ENCODE peak calls at places on chromosomes 13 and 19, in four cellular contexts. E is SJSA1, C is tibial nerve, D is breast epithelium. L is an unnamed sample. For H3K4me1, the result is how much of the 10 kb centered on the place peaks cover.

GRCh38 chr13:54647275-54647674 is 1618.7 kb downstream of the OLFM4 start:
- DNase-seq in E (no peak), C (no peak), D (no peak), L (no peak)

GRCh38 chr13:113853518-113854237 is 10.2 kb downstream of the GAS6 start:
- DNase-seq in E (no peak), C (no peak), D (peak), L (no peak)

GRCh38 chr19:53552001-53552721 is 14.2 kb downstream of the ZNF331 start:
- DNase-seq in E (no peak), C (no peak), D (no peak), L (no peak)

GRCh38 chr19:29516821-29517395 is 8.9 kb upstream of the VSTM2B start:
- DNase-seq in E (no peak), C (no peak), D (no peak), L (no peak)

GRCh38 chr19:21474671-21475181 is 30.7 kb upstream of the ZNF429 start:
- DNase-seq in E (no peak), C (peak), D (peak), L (peak)

GRCh38 chr13:74758188-74758587 is 624.0 kb upstream of the KLF12 start:
- DNase-seq in E (no peak), C (no peak), D (no peak), L (no peak)

GRCh38 chr19:11202488-11203193 is 5.3 kb upstream of the KANK2 start:
- DNase-seq in E (no peak), C (no peak), D (no peak), L (no peak)

GRCh38 chr13:93039131-93039530 is 187.5 kb upstream of the GPC6 start:
- DNase-seq in E (no peak), C (no peak), D (no peak), L (no peak)

GRCh38 chr19:36441339-36441738 is 22.9 kb upstream of the ZFP82 start:
- DNase-seq in E (no peak), C (no peak), D (no peak), L (no peak)

GRCh38 chr19:58328999-58329398 is 2.2 kb downstream of the ZSCAN22 start:
- DNase-seq in E (no peak), C (no peak), D (no peak), L (no peak)

GRCh38 chr19:7540761-7541480 is 5.4 kb downstream of the PNPLA6 start:
- DNase-seq in E (no peak), C (no peak), D (no peak), L (no peak)

GRCh38 chr13:31201341-31202024 is 1.7 kb downstream of the B3GLCT start:
- DNase-seq in E (peak), C (peak), D (no peak), L (no peak)

GRCh38 chr19:2171349-2172145 is 7.8 kb downstream of the DOT1L start:
- DNase-seq in E (no peak), C (no peak), D (no peak), L (peak)

GRCh38 chr13:36029171-36029570 is 102.0 kb downstream of the DCLK1 start:
- DNase-seq in E (no peak), C (no peak), D (no peak), L (no peak)

GRCh38 chr13:98371624-98372023 is 194.6 kb upstream of the RNF113B start:
- DNase-seq in E (no peak), C (no peak), D (no peak), L (no peak)

GRCh38 chr19:17419154-17419490 is 725 bp upstream of the MVB12A start:
- DNase-seq in E (no peak), C (no peak), D (no peak), L (no peak)

GRCh38 chr13:26961890-26962615 is 201.5 kb upstream of the GPR12 start:
- DNase-seq in E (no peak), C (no peak), D (no peak), L (peak)

DNA sequence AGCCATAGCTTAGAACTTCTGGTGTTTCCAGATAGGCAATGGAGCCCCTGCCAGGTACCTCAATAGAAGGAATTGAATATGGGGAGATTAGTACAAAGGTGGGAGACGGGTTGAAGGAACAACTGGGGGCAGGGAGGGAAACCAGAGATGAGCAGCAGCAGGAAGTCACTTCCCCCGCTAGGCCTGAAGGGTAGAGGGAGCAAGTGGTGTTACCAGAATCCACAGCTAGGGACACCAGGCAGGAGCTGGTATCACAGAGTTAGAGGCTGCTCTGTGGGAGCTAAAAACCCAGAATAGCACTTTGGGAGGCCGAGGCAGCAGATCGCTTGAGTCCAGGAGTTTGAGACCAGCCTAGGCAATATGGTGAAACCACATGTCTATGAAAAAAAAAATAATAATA is 15.3 kb upstream of the HNRNPUL1 start:
- DNase-seq in E (no peak), C (no peak), D (no peak), L (no peak)
- H3K27ac ChIP-seq in E (no peak), C (no peak), D (no peak), L (no peak)

GRCh38 chr13:110273254-110273653 is 33.7 kb downstream of the COL4A1 start:
- DNase-seq in E (no peak), C (no peak), D (no peak), L (no peak)
- H3K4me1 ChIP-seq in E (under half), C (half or more), D (under half), L (under half)

GRCh38 chr13:46297338-46297737 is 85.6 kb downstream of the LRRC63 start:
- DNase-seq in E (no peak), C (no peak), D (no peak), L (no peak)

GRCh38 chr13:46295531-46296464 is 84.1 kb downstream of the LRRC63 start:
- DNase-seq in E (peak), C (peak), D (no peak), L (no peak)

GRCh38 chr13:46296920-46297319 is 85.2 kb downstream of the LRRC63 start:
- DNase-seq in E (no peak), C (peak), D (no peak), L (no peak)

GRCh38 chr13:46296465-46296822 is 84.7 kb downstream of the LRRC63 start:
- DNase-seq in E (no peak), C (no peak), D (no peak), L (no peak)
- H3K27ac ChIP-seq in E (no peak), C (peak), D (peak), L (no peak)

GRCh38 chr13:97248243-97248642 is 26.1 kb downstream of the MBNL2 start:
- DNase-seq in E (no peak), C (no peak), D (no peak), L (no peak)
- H3K4me1 ChIP-seq in E (under half), C (half or more), D (under half), L (half or more)

GRCh38 chr13:42633495-42633894 is 59.5 kb downstream of the TNFSF11 start:
- DNase-seq in E (peak), C (no peak), D (no peak), L (no peak)
- H3K27ac ChIP-seq in E (no peak), C (no peak), D (no peak), L (no peak)

DNA sequence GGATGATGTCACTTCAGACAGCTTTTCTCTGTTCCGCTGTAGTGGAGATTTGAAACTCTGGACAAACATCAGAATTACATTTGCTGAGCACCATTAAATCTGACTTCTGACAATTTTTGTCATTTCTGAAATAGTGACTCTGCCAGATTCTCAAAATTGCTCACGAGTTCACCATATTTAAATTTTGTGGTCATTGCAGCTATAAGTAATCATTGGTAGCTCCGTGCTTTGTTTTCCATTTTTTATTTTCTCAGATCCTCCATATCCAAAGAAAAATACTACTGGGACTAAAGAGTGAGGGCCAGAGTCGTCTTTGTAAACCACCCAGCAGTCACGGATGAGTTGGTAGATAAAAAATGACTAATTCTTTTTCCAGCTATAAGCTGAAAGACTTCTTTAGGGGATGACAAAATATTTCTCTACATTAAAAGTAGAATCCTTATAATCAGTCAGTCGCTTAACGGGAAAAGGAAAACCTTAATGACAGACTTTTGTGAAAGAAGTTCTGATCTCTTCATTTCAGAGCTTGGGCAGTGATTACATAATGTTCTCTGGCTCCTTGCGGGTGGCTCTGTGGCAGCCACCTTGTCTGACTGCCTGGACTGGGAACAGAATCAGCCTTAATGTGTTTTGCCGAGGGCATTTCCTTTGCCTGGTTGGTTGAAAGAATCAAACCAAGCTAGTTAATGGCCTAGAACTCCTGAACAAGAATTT is 2.3 kb downstream of the ITM2B start:
- DNase-seq in E (peak), C (no peak), D (no peak), L (peak)
- H3K4me1 ChIP-seq in E (under half), C (half or more), D (under half), L (under half)

DNA sequence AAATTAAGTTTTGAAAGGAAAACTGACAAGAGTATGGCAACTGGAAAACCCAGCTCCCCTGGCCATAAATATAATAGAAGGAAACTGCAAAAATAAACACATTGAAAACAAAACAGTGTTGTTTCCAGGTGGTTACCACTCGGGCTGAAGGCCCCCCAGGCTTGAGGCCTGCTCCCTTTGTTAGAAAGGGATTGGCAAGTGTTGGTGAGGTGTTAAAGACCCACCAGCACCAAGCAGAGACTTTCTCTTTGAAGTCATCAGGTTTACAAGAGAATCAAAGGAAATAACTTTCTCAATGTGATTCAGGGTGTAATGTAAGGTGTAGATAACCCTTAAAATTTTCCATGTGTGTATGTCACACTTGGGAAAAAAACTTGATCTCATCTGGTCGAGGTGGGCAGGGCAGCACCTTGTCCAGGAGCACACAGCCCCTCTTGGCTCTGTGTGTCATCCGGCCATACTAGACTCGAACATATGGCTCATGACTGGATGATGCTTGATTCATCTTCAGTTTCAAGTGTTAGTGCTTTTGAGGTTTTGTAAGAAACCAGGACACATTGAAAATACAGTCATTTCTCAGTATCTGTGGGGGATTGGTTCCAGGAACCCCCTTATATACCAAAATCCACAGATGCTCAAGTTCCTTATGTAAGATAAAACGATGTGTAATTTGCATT is 7.8 kb downstream of the ACTN4 start:
- DNase-seq in E (no peak), C (no peak), D (no peak), L (no peak)
- H3K27ac ChIP-seq in E (peak), C (peak), D (peak), L (peak)

GRCh38 chr13:97340399-97340798 is 93.6 kb upstream of the RAP2A start:
- DNase-seq in E (no peak), C (no peak), D (no peak), L (no peak)

GRCh38 chr13:97339989-97340361 is 94.0 kb upstream of the RAP2A start:
- DNase-seq in E (no peak), C (no peak), D (no peak), L (no peak)

GRCh38 chr13:97339019-97339988 is 94.7 kb upstream of the RAP2A start:
- DNase-seq in E (no peak), C (peak), D (no peak), L (no peak)

GRCh38 chr13:97337985-97338384 is 96.0 kb upstream of the RAP2A start:
- DNase-seq in E (no peak), C (no peak), D (no peak), L (no peak)

DNA sequence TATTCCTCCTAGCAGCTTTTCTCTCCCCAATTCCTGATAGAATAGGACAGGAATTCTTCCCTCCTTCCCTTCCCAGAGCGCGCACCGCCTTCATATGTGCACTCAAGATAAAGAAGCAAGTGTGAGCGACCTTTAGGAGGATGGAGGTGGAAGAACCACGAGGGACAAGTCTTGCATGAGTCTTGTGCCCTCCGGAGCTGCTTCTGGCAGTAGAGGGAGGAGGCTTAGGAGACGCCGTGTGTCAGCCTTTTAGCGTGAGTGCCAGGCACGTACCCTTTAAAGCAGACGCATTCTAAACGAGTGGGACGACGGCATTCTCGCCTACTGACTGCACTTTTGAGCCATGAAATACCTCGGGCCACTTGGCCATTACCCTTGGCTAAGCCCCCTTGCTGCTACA is 95.4 kb upstream of the RAP2A start:
- DNase-seq in E (no peak), C (no peak), D (no peak), L (no peak)
- H3K4me1 ChIP-seq in E (under half), C (half or more), D (under half), L (under half)